ENCODE peak calls at places on chromosomes 6 and 20, in four cellular contexts. One of them, this sample, is unnamed.

GRCh38 chr6:117491916-117492315 is 9.4 kb downstream of the DCBLD1 start:
- DNase-seq in hepatocyte: no peak
- DNase-seq in foreskin fibroblast: peak; percentile 68
- DNase-seq in progenitor cell of endocrine pancreas: no peak
- DNase-seq in this sample: no peak

GRCh38 chr6:5234869-5235268 is 25.9 kb downstream of the LYRM4 start:
- DNase-seq in hepatocyte: no peak
- DNase-seq in foreskin fibroblast: no peak
- DNase-seq in progenitor cell of endocrine pancreas: no peak
- DNase-seq in this sample: no peak

GRCh38 chr6:155520078-155520477 is 64.4 kb upstream of the NOX3 start:
- DNase-seq in hepatocyte: no peak
- DNase-seq in foreskin fibroblast: no peak
- DNase-seq in progenitor cell of endocrine pancreas: no peak
- DNase-seq in this sample: no peak

GRCh38 chr6:45651301-45651700 is 273.6 kb upstream of the SUPT3H start:
- DNase-seq in hepatocyte: no peak
- DNase-seq in foreskin fibroblast: peak; percentile 30
- DNase-seq in progenitor cell of endocrine pancreas: no peak
- DNase-seq in this sample: no peak

GRCh38 chr6:90350689-90351554 is 54.3 kb upstream of the BACH2 start:
- DNase-seq in hepatocyte: no peak
- DNase-seq in foreskin fibroblast: no peak
- DNase-seq in progenitor cell of endocrine pancreas: no peak
- DNase-seq in this sample: no peak

GRCh38 chr6:34342247-34342646 is 50.2 kb downstream of the NUDT3 start:
- DNase-seq in hepatocyte: no peak
- DNase-seq in foreskin fibroblast: no peak
- DNase-seq in progenitor cell of endocrine pancreas: no peak
- DNase-seq in this sample: no peak

GRCh38 chr6:56026461-56027180 is 151.2 kb upstream of the BMP5 start:
- DNase-seq in hepatocyte: peak; percentile 16
- DNase-seq in foreskin fibroblast: peak; percentile 55
- DNase-seq in progenitor cell of endocrine pancreas: no peak
- DNase-seq in this sample: no peak

GRCh38 chr20:46084805-46085792 is 4.7 kb downstream of the NCOA5 start:
- DNase-seq in hepatocyte: peak; percentile 34
- DNase-seq in foreskin fibroblast: peak; percentile 71
- DNase-seq in progenitor cell of endocrine pancreas: no peak
- DNase-seq in this sample: no peak

GRCh38 chr20:37711001-37711400 is 17.2 kb downstream of the CTNNBL1 start:
- DNase-seq in hepatocyte: peak; percentile 53
- DNase-seq in foreskin fibroblast: no peak
- DNase-seq in progenitor cell of endocrine pancreas: no peak
- DNase-seq in this sample: no peak

GRCh38 chr20:33005132-33005566 is 916 bp upstream of the SUN5 start:
- DNase-seq in hepatocyte: no peak
- DNase-seq in foreskin fibroblast: peak; percentile 31
- DNase-seq in progenitor cell of endocrine pancreas: no peak
- DNase-seq in this sample: no peak
- TF ChIP-seq CTCF in hepatocyte: peak; percentile 35
- TF ChIP-seq CTCF in foreskin fibroblast: peak; percentile 31
- TF ChIP-seq CTCF in progenitor cell of endocrine pancreas: peak; percentile 64
- TF ChIP-seq CTCF in this sample: peak; percentile 47

GRCh38 chr20:25195014-25195961 is at the start of gene ENTPD6:
- DNase-seq in hepatocyte: peak; percentile 96
- DNase-seq in foreskin fibroblast: peak; percentile 96
- DNase-seq in progenitor cell of endocrine pancreas: peak; percentile 93
- DNase-seq in this sample: peak; percentile 93
- TF ChIP-seq CTCF in hepatocyte: peak; percentile 12
- TF ChIP-seq CTCF in foreskin fibroblast: no peak
- TF ChIP-seq CTCF in progenitor cell of endocrine pancreas: no peak
- TF ChIP-seq CTCF in this sample: no peak

DNA sequence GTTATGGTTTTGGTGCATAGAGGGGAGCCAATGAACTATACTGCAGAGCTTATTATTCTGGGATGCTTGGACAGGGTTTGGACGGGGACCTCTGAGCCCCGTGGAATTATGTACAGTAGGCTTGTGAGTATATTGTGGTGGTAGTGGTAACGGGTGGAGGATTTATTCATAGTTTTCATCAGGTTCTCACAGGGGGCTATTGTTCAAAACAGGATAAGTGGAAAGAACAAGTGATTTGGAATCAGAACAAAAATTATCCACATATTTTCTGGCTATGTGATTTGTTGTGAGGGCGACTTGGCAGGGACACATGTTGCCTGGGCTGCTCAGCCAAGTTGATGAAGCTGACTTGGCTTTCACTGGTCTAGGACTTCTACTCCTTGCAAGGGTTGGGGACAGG is 64.6 kb upstream of the ELOVL5 start:
- DNase-seq in hepatocyte: no peak
- DNase-seq in foreskin fibroblast: no peak
- DNase-seq in progenitor cell of endocrine pancreas: no peak
- DNase-seq in this sample: no peak
- TF ChIP-seq CTCF in hepatocyte: no peak
- TF ChIP-seq CTCF in foreskin fibroblast: no peak
- TF ChIP-seq CTCF in progenitor cell of endocrine pancreas: no peak
- TF ChIP-seq CTCF in this sample: no peak

GRCh38 chr20:34084227-34084923 is 27.7 kb downstream of the EIF2S2 start:
- DNase-seq in hepatocyte: no peak
- DNase-seq in foreskin fibroblast: peak; percentile 13
- DNase-seq in progenitor cell of endocrine pancreas: no peak
- DNase-seq in this sample: no peak

GRCh38 chr20:34082232-34082887 is 29.7 kb downstream of the EIF2S2 start:
- DNase-seq in hepatocyte: no peak
- DNase-seq in foreskin fibroblast: no peak
- DNase-seq in progenitor cell of endocrine pancreas: no peak
- DNase-seq in this sample: no peak

GRCh38 chr20:34085544-34086040 is 26.5 kb downstream of the EIF2S2 start:
- DNase-seq in hepatocyte: no peak
- DNase-seq in foreskin fibroblast: no peak
- DNase-seq in progenitor cell of endocrine pancreas: no peak
- DNase-seq in this sample: no peak

GRCh38 chr20:34083137-34083536 is 28.9 kb downstream of the EIF2S2 start:
- DNase-seq in hepatocyte: peak; percentile 25
- DNase-seq in foreskin fibroblast: peak; percentile 82
- DNase-seq in progenitor cell of endocrine pancreas: no peak
- DNase-seq in this sample: no peak

GRCh38 chr20:34083781-34084180 is 28.3 kb downstream of the EIF2S2 start:
- DNase-seq in hepatocyte: no peak
- DNase-seq in foreskin fibroblast: no peak
- DNase-seq in progenitor cell of endocrine pancreas: no peak
- DNase-seq in this sample: no peak
- TF ChIP-seq CTCF in hepatocyte: no peak
- TF ChIP-seq CTCF in foreskin fibroblast: no peak
- TF ChIP-seq CTCF in progenitor cell of endocrine pancreas: no peak
- TF ChIP-seq CTCF in this sample: no peak

DNA sequence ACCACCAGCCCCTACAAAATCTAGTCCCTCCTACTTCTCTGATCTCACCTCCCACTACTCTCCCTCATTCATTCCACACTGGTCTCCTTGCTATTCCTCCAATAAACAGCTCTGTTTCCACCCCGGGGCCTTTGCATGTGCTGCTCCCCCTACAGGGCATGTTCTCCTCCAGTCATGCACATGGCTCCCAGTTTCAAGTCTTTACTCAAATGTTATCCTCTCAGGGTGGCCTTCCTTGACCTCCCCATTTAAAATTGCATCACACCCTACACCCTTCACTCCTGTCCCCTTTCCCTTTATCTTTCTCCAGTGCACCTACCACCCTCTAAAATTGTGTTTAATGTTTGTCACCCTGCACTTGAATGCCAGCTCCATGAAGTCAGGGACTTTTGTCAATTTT is 174.5 kb downstream of the MRPL14 start:
- DNase-seq in hepatocyte: no peak
- DNase-seq in foreskin fibroblast: peak; percentile 17
- DNase-seq in progenitor cell of endocrine pancreas: no peak
- DNase-seq in this sample: no peak
- TF ChIP-seq CTCF in hepatocyte: no peak
- TF ChIP-seq CTCF in foreskin fibroblast: no peak
- TF ChIP-seq CTCF in progenitor cell of endocrine pancreas: peak; percentile 23
- TF ChIP-seq CTCF in this sample: no peak